ENCODE peak calls at places on chromosomes 7 and 10, in five cellular contexts. K is PC-3, C is SK-N-SH, G is MM.1S, Z is HCT116. O is an unnamed sample.

GRCh38 chr7:43530553-43531410 is 52.1 kb upstream of the STK17A start:
- DNase-seq in C (no peak), K (no peak), Z (no peak), G (no peak), O (no peak)

GRCh38 chr7:68187549-68187948 is 1190.9 kb downstream of the TYW1 start:
- DNase-seq in K (no peak), G (no peak), Z (no peak), C (no peak), O (no peak)

GRCh38 chr7:116540743-116541142 is 15.9 kb downstream of the CAV1 start:
- DNase-seq in K (peak), G (no peak), Z (no peak), C (no peak), O (no peak)

GRCh38 chr7:46651070-46651469 is 730.0 kb upstream of the IGFBP3 start:
- DNase-seq in G (no peak), Z (peak), K (peak), C (no peak), O (no peak)

GRCh38 chr10:118114992-118115391 is 68.3 kb upstream of the RAB11FIP2 start:
- DNase-seq in K (no peak), C (no peak), G (no peak), Z (no peak), O (no peak)

GRCh38 chr7:56291-56913 is 136.0 kb upstream of the FAM20C start:
- DNase-seq in C (no peak), G (no peak), Z (no peak), K (no peak), O (no peak)

GRCh38 chr7:42102301-42102700 is 134.7 kb downstream of the GLI3 start:
- DNase-seq in C (no peak), K (no peak), G (no peak), Z (no peak), O (no peak)

GRCh38 chr10:6135039-6135438 is 46.2 kb downstream of the RBM17 start:
- DNase-seq in G (no peak), K (no peak), C (no peak), Z (no peak), O (no peak)

GRCh38 chr10:69914373-69915268 is 112.9 kb downstream of the COL13A1 start:
- DNase-seq in Z (peak), G (peak), C (peak), K (peak), O (peak)

GRCh38 chr7:75905785-75906604 is 9.0 kb upstream of the POR start:
- DNase-seq in C (no peak), Z (no peak), G (no peak), K (peak), O (peak)

GRCh38 chr7:65251851-65252620 is 121.6 kb upstream of the ZNF92 start:
- DNase-seq in Z (peak), C (peak), G (no peak), K (peak), O (peak)

GRCh38 chr10:11581213-11581612 is 30.2 kb downstream of the USP6NL start:
- DNase-seq in C (no peak), K (no peak), Z (no peak), G (no peak), O (no peak)

GRCh38 chr7:24965831-24966708 is 13.9 kb downstream of the OSBPL3 start:
- DNase-seq in K (peak), C (no peak), G (peak), Z (no peak), O (no peak)

GRCh38 chr10:3935141-3935540 is 150.1 kb upstream of the KLF6 start:
- DNase-seq in Z (no peak), C (no peak), K (no peak), G (peak), O (peak)

GRCh38 chr7:45191361-45191760 is 33.8 kb downstream of the RAMP3 start:
- DNase-seq in Z (no peak), K (no peak), G (no peak), C (no peak), O (no peak)

GRCh38 chr7:102211590-102212550 is 74.8 kb upstream of the SH2B2 start:
- DNase-seq in K (no peak), C (no peak), G (no peak), Z (no peak), O (no peak)

GRCh38 chr10:70918851-70919530 is 30.6 kb upstream of the PCBD1 start:
- DNase-seq in Z (no peak), G (peak), K (no peak), C (peak), O (no peak)

GRCh38 chr7:33841658-33842057 is 63.7 kb upstream of the BMPER start:
- DNase-seq in Z (no peak), G (no peak), C (no peak), K (peak), O (peak)

GRCh38 chr10:30820282-30820991 is 190.9 kb upstream of the LYZL2 start:
- DNase-seq in C (peak), Z (no peak), G (no peak), K (peak), O (peak)

GRCh38 chr10:3119796-3120459 is 52.6 kb downstream of the PFKP start:
- DNase-seq in G (no peak), C (peak), Z (no peak), K (peak), O (peak)

GRCh38 chr7:54339074-54339473 is 203.1 kb upstream of the VSTM2A start:
- DNase-seq in Z (no peak), C (peak), K (no peak), G (no peak), O (peak)

GRCh38 chr7:112789453-112789823 is 755 bp downstream of the TMEM168 start:
- DNase-seq in K (no peak), Z (no peak), C (no peak), G (no peak), O (no peak)

GRCh38 chr10:59362991-59363390 is 642 bp upstream of the FAM13C start:
- DNase-seq in G (no peak), C (peak), Z (no peak), K (peak), O (peak)

GRCh38 chr7:37516610-37517108 is 68.0 kb upstream of the ELMO1 start:
- DNase-seq in G (no peak), K (no peak), C (no peak), Z (no peak), O (no peak)

GRCh38 chr7:20798081-20798693 is 11.5 kb upstream of the SP8 start:
- DNase-seq in C (peak), Z (peak), K (peak), G (peak), O (peak)

GRCh38 chr10:13650961-13651360 is 64.2 kb downstream of the PRPF18 start:
- DNase-seq in Z (no peak), G (no peak), C (peak), K (no peak), O (no peak)

GRCh38 chr10:125629758-125630376 is 53.1 kb downstream of the TEX36 start:
- DNase-seq in K (peak), Z (peak), C (peak), G (peak), O (peak)

GRCh38 chr10:16116404-16117304 is 256.3 kb upstream of the MINDY3 start:
- DNase-seq in Z (peak), G (peak), C (peak), K (peak), O (peak)

DNA sequence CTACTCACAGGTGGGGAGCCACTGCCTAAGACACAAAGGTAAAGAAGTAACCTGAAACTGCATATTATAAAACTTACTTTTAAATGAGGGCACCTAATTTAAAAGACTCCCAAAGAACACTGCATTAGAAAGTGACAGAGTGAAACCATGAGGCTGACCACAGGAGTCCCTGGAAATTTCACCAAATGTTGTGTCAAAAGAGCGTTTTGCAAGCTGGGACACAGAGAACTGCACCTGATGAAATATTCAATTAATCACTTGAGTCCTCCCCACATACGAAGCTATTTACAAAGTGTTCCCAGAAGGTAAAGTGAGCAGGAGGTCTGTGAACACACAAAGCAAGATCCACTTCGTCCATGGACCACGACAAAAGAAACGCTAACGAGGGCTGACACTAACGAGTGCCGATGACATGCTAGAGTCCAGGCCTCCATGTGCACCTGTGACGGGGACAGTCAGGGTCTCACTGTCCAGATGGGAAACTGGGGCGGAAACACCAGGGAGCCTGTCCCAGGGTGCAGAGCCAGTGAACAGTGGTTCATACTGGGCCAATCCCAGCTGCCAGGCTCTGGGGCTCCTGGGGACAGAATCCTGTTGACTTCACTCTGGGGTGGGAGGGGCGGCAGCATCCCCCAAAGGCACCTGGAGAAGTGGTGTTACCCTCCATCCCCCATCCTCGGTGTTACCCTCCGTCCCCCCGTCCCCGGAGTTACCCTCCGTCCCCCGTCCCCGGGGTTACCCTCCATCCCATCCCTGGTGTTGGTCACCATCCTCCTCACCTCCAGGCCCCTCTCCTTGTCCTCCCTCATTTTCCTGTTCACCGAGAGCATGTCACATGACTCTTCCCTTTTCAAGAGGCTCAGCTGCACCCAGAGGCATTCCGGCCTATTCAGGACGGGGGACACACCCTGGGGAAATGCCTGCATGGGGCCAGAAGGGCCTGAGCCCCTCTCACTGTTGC is 63.4 kb downstream of the DIP2C start:
- DNase-seq in C (no peak), G (no peak), Z (no peak), K (no peak), O (no peak)
- H3K9ac ChIP-seq in C (peak), G (no peak), Z (no peak), K (no peak), O (peak)

GRCh38 chr10:43075612-43076003 is 1.3 kb upstream of the RET start:
- DNase-seq in K (peak), C (peak), Z (peak), G (no peak), O (peak)

GRCh38 chr10:43074827-43075611 is 1.9 kb upstream of the RET start:
- DNase-seq in C (no peak), Z (no peak), K (no peak), G (no peak), O (no peak)

GRCh38 chr10:43077421-43078171 is 727 bp downstream of the RET start:
- DNase-seq in C (peak), K (no peak), Z (no peak), G (no peak), O (peak)

GRCh38 chr10:43076876-43077420 is at the start of gene RET:
- DNase-seq in C (peak), Z (no peak), K (no peak), G (no peak), O (peak)

GRCh38 chr10:43076311-43076875 is 476 bp upstream of the RET start:
- DNase-seq in G (no peak), Z (no peak), C (peak), K (no peak), O (peak)
- H2AFZ ChIP-seq in G (no peak), Z (no peak), C (no peak), K (no peak), O (no peak)

DNA sequence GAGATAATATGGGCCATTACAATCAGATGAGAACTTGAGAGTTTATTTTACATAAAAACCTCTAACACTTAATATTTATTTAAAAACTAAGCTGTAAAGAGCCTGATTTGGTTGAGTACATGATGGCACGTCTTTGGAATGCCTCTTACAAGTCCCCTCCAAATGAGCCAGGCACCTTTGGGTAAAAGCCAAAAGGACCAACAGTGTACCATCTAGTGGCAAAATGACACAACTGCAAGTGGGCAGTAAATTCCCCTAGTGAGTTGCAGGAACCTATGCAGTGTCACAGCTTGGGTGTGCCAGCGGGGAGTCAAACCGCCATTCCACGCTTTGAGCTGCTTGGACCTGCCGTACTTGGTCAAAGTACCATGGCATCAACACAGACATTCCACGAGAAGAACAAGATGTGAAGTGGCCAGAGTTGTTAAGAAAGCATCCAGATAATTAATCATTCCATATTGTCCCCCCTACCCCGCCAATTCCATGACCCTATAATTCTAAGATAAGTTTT is 115.3 kb downstream of the SORBS1 start:
- DNase-seq in K (peak), C (peak), Z (peak), G (peak), O (peak)
- TF ChIP-seq EZH2phosphoT487 in K (no peak), C (no peak), Z (no peak), G (no peak), O (no peak)

DNA sequence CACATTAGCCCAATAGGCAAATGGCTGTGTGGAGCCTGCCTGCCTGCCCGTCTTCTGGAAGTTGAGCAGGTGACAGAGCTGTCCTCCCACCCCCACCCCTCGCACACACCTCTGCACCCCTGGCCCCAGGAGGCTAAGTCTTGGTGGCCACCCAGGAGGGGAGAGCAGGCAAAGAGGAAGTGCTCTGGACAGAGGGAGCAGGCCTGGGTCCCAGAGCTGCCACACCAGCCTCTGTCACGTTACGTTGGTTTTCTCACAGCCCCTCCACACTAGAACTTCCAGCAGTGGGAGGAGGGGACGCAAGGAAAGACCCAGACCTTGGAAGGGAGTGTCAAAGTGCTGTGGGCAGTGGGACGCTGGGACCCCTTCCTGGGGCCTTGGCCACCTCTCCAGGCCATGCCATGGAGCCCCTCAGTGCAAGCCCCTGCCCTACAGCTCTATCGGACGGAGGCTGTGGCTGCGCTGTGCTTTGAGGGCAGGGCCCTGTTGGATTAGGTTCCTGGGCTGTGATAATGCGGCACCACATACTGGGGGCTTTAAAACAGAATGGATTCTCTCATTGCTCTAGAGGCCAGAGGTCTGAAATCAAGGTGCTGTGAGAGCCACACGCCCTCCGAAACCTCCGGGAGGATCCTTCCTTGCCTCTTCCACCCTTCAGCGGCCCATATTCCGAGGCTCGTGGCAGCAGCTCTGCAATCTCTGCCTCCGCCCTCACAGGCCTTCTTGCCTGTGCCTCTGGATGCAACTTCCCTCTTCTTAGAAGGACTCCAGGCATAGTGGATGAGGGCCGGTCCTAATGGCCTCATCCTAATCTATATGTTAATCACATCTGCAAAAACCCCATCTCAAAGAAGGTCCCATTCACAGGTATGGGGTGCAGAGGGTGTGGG is 9.9 kb downstream of the PRKAG2 start:
- DNase-seq in C (no peak), K (no peak), G (no peak), Z (no peak), O (no peak)
- H3K9ac ChIP-seq in C (no peak), K (no peak), G (no peak), Z (no peak), O (no peak)